ENCODE peak calls at places on chromosomes 4 and X, in four cellular contexts. W is GM12878, G is HepG2, J is IMR-90. I is an unnamed sample.
A peak's percentile ranks its signal among the peaks of the same experiment; 100 is the strongest.

GRCh38 chr4:17097369-17097768 is 198.9 kb upstream of the LDB2 start:
- DNase-seq in J (no peak), W (no peak), G (no peak), I (no peak)

GRCh38 chr4:76301068-76301774 is 5.3 kb upstream of the STBD1 start:
- DNase-seq in G (peak; percentile 91), W (peak; percentile 74), J (peak; percentile 89), I (peak; percentile 94)

GRCh38 chrX:1679238-1679637 is 64.4 kb downstream of the ASMT start:
- DNase-seq in W (no peak), J (no peak), G (no peak), I (no peak)

GRCh38 chrX:19990225-19990518 is 689 bp downstream of the BCLAF3 start:
- DNase-seq in W (no peak), G (no peak), J (no peak), I (no peak)

GRCh38 chr4:182897601-182898478 is 19.3 kb downstream of the DCTD start:
- DNase-seq in W (no peak), J (no peak), G (peak; percentile 94), I (no peak)

GRCh38 chrX:155334486-155335316 is at the start of gene CLIC2:
- DNase-seq in G (no peak), W (no peak), J (peak; percentile 79), I (peak; percentile 93)

GRCh38 chrX:38347136-38347535 is 5.3 kb upstream of the OTC start:
- DNase-seq in W (no peak), G (no peak), J (peak; percentile 52), I (no peak)

GRCh38 chrX:45849261-45849660 is 648.6 kb upstream of the DIPK2B start:
- DNase-seq in J (peak; percentile 86), W (no peak), G (peak; percentile 61), I (peak; percentile 7)

GRCh38 chr4:8495803-8496202 is 55.2 kb downstream of the TRMT44 start:
- DNase-seq in W (no peak), G (no peak), J (no peak), I (peak; percentile 40)

GRCh38 chr4:73883306-73883705 is 14.1 kb downstream of the CXCL1 start:
- DNase-seq in G (no peak), W (no peak), J (peak; percentile 79), I (no peak)

GRCh38 chrX:108312938-108313337 is 125.3 kb downstream of the COL4A6 start:
- DNase-seq in W (no peak), J (peak; percentile 63), G (no peak), I (no peak)

GRCh38 chr4:141080668-141081067 is 52.6 kb downstream of the RNF150 start:
- DNase-seq in W (no peak), J (no peak), G (no peak), I (no peak)

GRCh38 chr4:4991541-4992099 is 27.6 kb downstream of the CYTL1 start:
- DNase-seq in G (no peak), J (no peak), W (no peak), I (no peak)

GRCh38 chr4:36006226-36006625 is 238.1 kb downstream of the ARAP2 start:
- DNase-seq in G (no peak), J (peak; percentile 46), W (no peak), I (no peak)

GRCh38 chr4:92121099-92121498 is 182.7 kb upstream of the GRID2 start:
- DNase-seq in G (no peak), J (no peak), W (no peak), I (no peak)

GRCh38 chr4:118746251-118746919 is 61.2 kb downstream of the METTL14 start:
- DNase-seq in G (no peak), J (no peak), W (no peak), I (no peak)

GRCh38 chr4:161816958-161817357 is 346.8 kb downstream of the FSTL5 start:
- DNase-seq in W (no peak), G (no peak), J (no peak), I (no peak)

GRCh38 chr4:48779095-48779997 is 733 bp downstream of the FRYL start:
- DNase-seq in W (no peak), J (peak; percentile 54), G (peak; percentile 20), I (peak; percentile 66)

GRCh38 chr4:6271206-6271605 is 1.6 kb downstream of the WFS1 start:
- DNase-seq in G (no peak), W (no peak), J (no peak), I (no peak)

GRCh38 chrX:37302569-37302968 is 46.6 kb upstream of the PRRG1 start:
- DNase-seq in G (peak; percentile 7), J (peak; percentile 21), W (no peak), I (peak; percentile 4)

GRCh38 chr4:53514509-53514908 is 76.8 kb downstream of the LNX1 start:
- DNase-seq in J (peak; percentile 29), G (no peak), W (no peak), I (no peak)

GRCh38 chr4:28167411-28167810 is 1306.8 kb downstream of the STIM2 start:
- DNase-seq in J (no peak), W (no peak), G (no peak), I (no peak)

GRCh38 chrX:150688911-150689451 is 4.2 kb upstream of the MTMR1 start:
- DNase-seq in W (no peak), G (peak; percentile 29), J (peak; percentile 96), I (peak; percentile 16)

GRCh38 chr4:150867148-150867547 is 147.9 kb downstream of the LRBA start:
- DNase-seq in G (peak; percentile 76), W (peak; percentile 41), J (peak; percentile 81), I (peak; percentile 71)

GRCh38 chr4:151325320-151326246 is at the start of gene SH3D19:
- DNase-seq in J (peak; percentile 19), W (no peak), G (peak; percentile 99), I (no peak)

GRCh38 chrX:40278340-40279090 is 180.8 kb upstream of the BCOR start:
- DNase-seq in W (no peak), G (no peak), J (no peak), I (no peak)

GRCh38 chrX:68934922-68935321 is 106.1 kb downstream of the EFNB1 start:
- DNase-seq in G (no peak), J (no peak), W (no peak), I (no peak)

GRCh38 chr4:162732871-162733270 is 433.8 kb downstream of the NAF1 start:
- DNase-seq in G (no peak), J (no peak), W (no peak), I (no peak)

GRCh38 chr4:140094701-140095420 is 59.1 kb downstream of the MAML3 start:
- DNase-seq in J (peak; percentile 73), W (no peak), G (no peak), I (no peak)

GRCh38 chr4:149555146-149555545 is 260.5 kb downstream of the IQCM start:
- DNase-seq in J (no peak), W (no peak), G (no peak), I (no peak)

GRCh38 chrX:31038585-31039326 is 33.1 kb downstream of the FTHL17 start:
- DNase-seq in G (peak; percentile 16), J (peak; percentile 31), W (no peak), I (peak; percentile 27)

GRCh38 chr4:11543710-11544109 is 115.0 kb upstream of the HS3ST1 start:
- DNase-seq in G (no peak), W (no peak), J (peak; percentile 83), I (no peak)

GRCh38 chr4:21898101-21898500 is 50.5 kb downstream of the KCNIP4 start:
- DNase-seq in J (no peak), G (no peak), W (no peak), I (no peak)

GRCh38 chr4:173025131-173025530 is 143.5 kb upstream of the GALNT7 start:
- DNase-seq in J (peak; percentile 77), G (peak; percentile 38), W (peak; percentile 16), I (peak; percentile 56)

GRCh38 chr4:8726344-8726851 is 133.8 kb downstream of the CPZ start:
- DNase-seq in J (no peak), W (no peak), G (no peak), I (no peak)

GRCh38 chrX:153392642-153393321 is 8.4 kb downstream of the PNMA6E start:
- DNase-seq in W (no peak), J (no peak), G (no peak), I (no peak)

GRCh38 chrX:138287200-138287865 is 424.2 kb downstream of the FGF13 start:
- DNase-seq in W (no peak), G (no peak), J (no peak), I (no peak)

GRCh38 chrX:140163376-140164159 is 198.2 kb upstream of the CXorf66 start:
- DNase-seq in G (no peak), W (no peak), J (peak; percentile 3), I (no peak)

GRCh38 chrX:70554081-70554480 is 109.4 kb downstream of the DLG3 start:
- DNase-seq in G (peak; percentile 16), J (peak; percentile 28), W (no peak), I (peak; percentile 3)

GRCh38 chr4:82773049-82773448 is 25.5 kb downstream of the SCD5 start:
- DNase-seq in J (no peak), W (no peak), G (no peak), I (no peak)

GRCh38 chr4:106494066-106494465 is 125.5 kb upstream of the GIMD1 start:
- DNase-seq in W (no peak), G (no peak), J (peak; percentile 4), I (no peak)
- H2AFZ ChIP-seq in W (no peak overlapping the region), G (no peak overlapping the region), J (no peak overlapping the region), I (no peak overlapping the region)

DNA sequence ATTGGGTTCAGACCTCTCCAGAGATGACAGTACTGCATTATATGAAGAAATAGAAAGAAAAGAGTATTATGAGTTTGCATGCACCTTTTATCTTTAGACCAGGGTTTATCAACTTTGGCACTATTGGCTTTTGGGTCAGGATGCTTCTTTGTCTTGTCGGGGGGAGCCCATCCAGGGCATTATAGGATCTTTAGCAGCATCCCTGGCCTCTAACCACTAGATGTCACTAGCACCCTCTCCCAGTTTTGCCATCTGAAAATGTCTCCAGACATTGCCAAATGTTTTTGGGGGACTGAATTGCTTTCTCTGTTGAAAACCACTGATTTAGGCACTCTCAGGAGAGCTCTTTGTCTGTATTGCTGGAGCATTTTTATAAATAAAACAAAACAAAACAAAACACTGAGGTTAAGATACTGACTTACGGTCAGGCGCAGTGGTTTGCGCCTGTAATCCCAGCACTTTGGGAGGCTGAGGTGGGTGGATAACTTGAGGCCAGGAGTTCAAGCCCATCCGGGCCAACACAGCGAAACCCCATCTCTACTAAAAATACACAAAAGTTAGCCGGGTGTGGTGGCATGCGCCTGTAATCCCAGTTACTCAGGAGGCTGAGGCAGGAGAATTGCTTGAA is 23.6 kb downstream of the CA5B start:
- DNase-seq in G (no peak), J (peak; percentile 41), W (no peak), I (peak; percentile 44)
- TF ChIP-seq BHLHE40 in G (no peak), J (no peak), W (no peak), I (no peak)

GRCh38 chr4:46975144-46975543 is 18.2 kb downstream of the GABRA4 start:
- DNase-seq in J (no peak), W (no peak), G (no peak), I (no peak)

GRCh38 chr4:46979283-46979682 is 14.1 kb downstream of the GABRA4 start:
- DNase-seq in W (no peak), J (no peak), G (no peak), I (no peak)

GRCh38 chr4:46977245-46977644 is 16.1 kb downstream of the GABRA4 start:
- DNase-seq in W (no peak), G (no peak), J (no peak), I (no peak)

GRCh38 chr4:46975841-46976551 is 17.4 kb downstream of the GABRA4 start:
- DNase-seq in G (no peak), J (peak; percentile 31), W (peak; percentile 23), I (no peak)
- H2AFZ ChIP-seq in G (no peak overlapping the region), J (no peak overlapping the region), W (peak overlapping the region; percentile 54), I (no peak overlapping the region)

DNA sequence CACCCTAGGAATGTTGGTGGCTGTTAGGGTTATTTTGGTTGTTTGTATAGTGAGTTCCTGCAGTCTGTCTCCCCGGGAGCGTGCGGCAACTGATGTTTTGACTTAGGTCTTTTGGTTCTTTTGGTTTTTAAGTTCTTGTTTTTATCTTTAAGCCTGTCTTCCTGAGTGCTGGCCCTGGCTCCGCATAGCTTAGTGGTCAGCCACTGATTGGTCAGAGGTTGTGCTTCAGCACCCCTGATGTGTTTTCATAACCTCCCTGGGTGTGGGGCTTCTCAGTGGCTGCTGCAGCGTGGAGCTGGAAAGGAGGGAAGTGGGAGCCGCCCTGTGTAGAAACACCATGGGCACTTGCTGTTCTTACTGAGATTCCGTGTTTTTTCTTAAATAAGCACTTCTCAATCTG is 5.1 kb downstream of the PIGG start:
- DNase-seq in G (no peak), J (no peak), W (no peak), I (no peak)
- TF ChIP-seq BHLHE40 in G (no peak), J (no peak), W (no peak), I (no peak)